ENCODE peak calls at places on chromosomes 4 and X, in nine cellular contexts. F is A549, S is K562, V is GM23338, O is HCT116, M is SK-N-SH, H is HepG2, A is GM12878, X is HL-60. Z is an unnamed sample.

GRCh38 chr4:153115322-153116100 is 88.7 kb upstream of the TRIM2 start:
- DNase-seq in F (peak), S (no peak), V (no peak), O (peak), M (no peak), H (peak), A (peak), X (peak), Z (peak)

GRCh38 chr4:125168531-125168930 is 146.2 kb upstream of the FAT4 start:
- DNase-seq in F (no peak), S (no peak), V (no peak), O (no peak), M (no peak), H (no peak), A (no peak), X (no peak), Z (no peak)

GRCh38 chr4:139913995-139914394 is 240.0 kb downstream of the MAML3 start:
- DNase-seq in F (no peak), S (no peak), V (no peak), O (no peak), M (no peak), H (no peak), A (no peak), X (no peak), Z (no peak)

GRCh38 chr4:145183023-145183422 is 2.6 kb upstream of the OTUD4 start:
- DNase-seq in F (no peak), S (peak), V (no peak), O (no peak), M (no peak), H (no peak), A (no peak), X (no peak), Z (no peak)

GRCh38 chr4:66991521-66991920 is 553.8 kb downstream of the CENPC start:
- DNase-seq in F (no peak), S (no peak), V (no peak), O (no peak), M (no peak), H (no peak), A (no peak), X (no peak), Z (no peak)

GRCh38 chr4:185534850-185535761 is at the start of gene PDLIM3:
- DNase-seq in F (peak), S (peak), V (peak), O (peak), M (peak), H (peak), A (no peak), X (no peak), Z (no peak)

GRCh38 chrX:36160056-36160455 is 240.5 kb downstream of the CFAP47 start:
- DNase-seq in F (no peak), S (no peak), V (no peak), O (no peak), M (no peak), H (no peak), A (no peak), X (no peak), Z (no peak)

GRCh38 chr4:112889619-112890294 is 159.7 kb upstream of the ANK2 start:
- DNase-seq in F (no peak), S (no peak), V (no peak), O (no peak), M (no peak), H (no peak), A (peak), X (no peak), Z (no peak)

GRCh38 chrX:73850124-73851013 is 287.4 kb downstream of the CHIC1 start:
- DNase-seq in F (peak), S (peak), V (peak), O (peak), M (peak), H (peak), A (peak), X (peak), Z (no peak)

GRCh38 chrX:115892787-115893671 is 277.5 kb upstream of the AGTR2 start:
- DNase-seq in F (no peak), S (peak), V (peak), O (peak), M (peak), H (peak), A (peak), X (peak), Z (no peak)

GRCh38 chr4:10917475-10918103 is 233.0 kb upstream of the CLNK start:
- DNase-seq in F (no peak), S (no peak), V (no peak), O (no peak), M (no peak), H (no peak), A (no peak), X (no peak), Z (no peak)

GRCh38 chrX:153524234-153524633 is 6.8 kb downstream of the ATP2B3 start:
- DNase-seq in F (no peak), S (no peak), V (no peak), O (no peak), M (no peak), H (no peak), A (no peak), X (no peak), Z (no peak)

GRCh38 chr4:76690906-76691275 is 207.1 kb downstream of the SOWAHB start:
- DNase-seq in F (no peak), S (no peak), V (no peak), O (no peak), M (no peak), H (no peak), A (no peak), X (no peak), Z (no peak)

GRCh38 chrX:55167124-55167523 is 53.0 kb upstream of the PAGE5 start:
- DNase-seq in F (no peak), S (no peak), V (peak), O (peak), M (no peak), H (no peak), A (no peak), X (no peak), Z (no peak)

DNA sequence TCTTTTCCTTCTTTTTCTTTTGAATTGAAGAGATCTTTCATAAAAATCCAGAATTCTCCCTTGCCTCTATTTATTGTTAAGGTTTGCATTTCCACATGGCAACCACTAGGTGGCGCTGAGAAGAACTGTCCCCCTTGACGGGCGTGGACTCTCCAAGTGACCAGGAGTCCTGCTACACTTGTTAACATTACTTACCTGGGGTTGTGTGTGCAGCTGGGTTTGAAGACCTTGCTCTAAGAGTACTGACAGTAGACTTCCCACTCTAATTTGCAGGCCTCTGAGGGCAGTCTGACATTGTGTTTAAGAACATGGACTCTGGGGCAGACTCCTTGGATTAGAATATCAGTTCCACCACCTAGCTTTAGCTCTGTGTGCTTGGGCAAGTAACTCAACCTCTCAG is 52.8 kb downstream of the GPRIN3 start:
- DNase-seq in F (peak), S (peak), V (peak), O (peak), M (peak), H (peak), A (no peak), X (peak), Z (no peak)
- TF ChIP-seq CTCF in F (peak), S (peak), V (peak), O (peak), M (peak), H (peak), A (peak), X (peak), Z (peak)

DNA sequence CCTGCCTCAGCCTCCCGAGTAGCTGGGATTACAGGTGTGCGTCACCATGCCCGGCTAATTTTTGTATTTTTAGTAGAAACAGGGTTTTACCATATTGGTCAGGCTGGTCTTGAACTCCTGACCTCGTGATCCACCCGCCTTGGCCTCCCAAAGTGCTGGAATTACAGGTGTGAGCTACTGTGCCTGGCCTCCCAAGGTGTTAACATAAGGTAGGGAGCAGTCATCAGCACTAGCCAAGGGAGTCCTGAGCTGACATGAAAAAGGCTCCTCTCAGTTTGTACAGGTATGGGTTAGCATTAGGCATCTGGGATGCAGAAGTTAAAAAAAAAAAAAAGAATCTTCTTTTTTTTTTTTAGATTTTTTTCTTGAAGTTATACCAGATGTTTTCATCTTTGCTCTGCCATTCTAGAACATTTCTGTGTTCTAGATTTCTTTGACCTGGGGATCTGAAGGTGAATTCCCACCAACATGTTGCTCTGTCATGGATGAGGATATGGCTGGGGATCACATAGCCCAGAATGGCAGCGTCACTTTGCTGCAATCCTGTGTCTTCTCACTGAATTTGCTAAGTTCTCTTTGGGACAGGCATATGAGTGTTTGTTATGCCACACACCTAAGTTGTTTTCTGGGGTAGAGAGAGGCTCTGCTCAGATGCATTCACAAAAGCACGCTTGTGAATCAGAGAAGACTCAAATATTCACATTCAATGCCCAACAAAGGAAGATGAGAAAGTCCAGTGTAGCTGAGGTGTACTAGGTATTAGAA is 24.4 kb upstream of the PLA2G12A start:
- DNase-seq in F (no peak), S (no peak), V (no peak), O (no peak), M (no peak), H (no peak), A (no peak), X (no peak), Z (no peak)
- TF ChIP-seq REST in F (no peak), S (no peak), V (no peak), O (no peak), M (no peak), H (no peak), A (no peak), X (no peak), Z (no peak)

GRCh38 chr4:120977435-120977997 is 55.0 kb upstream of the PRDM5 start:
- DNase-seq in F (peak), S (no peak), V (peak), O (peak), M (peak), H (peak), A (no peak), X (peak), Z (peak)
- TF ChIP-seq CTCF in F (peak), S (no peak), V (peak), O (peak), M (peak), H (peak), A (peak), X (peak), Z (peak)

GRCh38 chr4:26130173-26130572 is 190.6 kb upstream of the RBPJ start:
- DNase-seq in F (no peak), S (no peak), V (no peak), O (no peak), M (no peak), H (no peak), A (peak), X (no peak), Z (no peak)
- TF ChIP-seq REST in F (no peak), S (no peak), V (no peak), O (no peak), M (no peak), H (no peak), A (no peak), X (no peak), Z (no peak)

GRCh38 chr4:57158221-57158620 is 48.0 kb upstream of the IGFBP7 start:
- DNase-seq in F (no peak), S (no peak), V (no peak), O (no peak), M (peak), H (no peak), A (no peak), X (no peak), Z (no peak)
- TF ChIP-seq CTCF in F (peak), S (no peak), V (peak), O (no peak), M (peak), H (no peak), A (no peak), X (no peak), Z (no peak)

GRCh38 chr4:2071252-2071911 is 12.3 kb downstream of the NAT8L start:
- DNase-seq in F (no peak), S (no peak), V (no peak), O (no peak), M (no peak), H (no peak), A (no peak), X (no peak), Z (no peak)
- TF ChIP-seq REST in F (no peak), S (no peak), V (no peak), O (no peak), M (no peak), H (no peak), A (no peak), X (no peak), Z (no peak)

DNA sequence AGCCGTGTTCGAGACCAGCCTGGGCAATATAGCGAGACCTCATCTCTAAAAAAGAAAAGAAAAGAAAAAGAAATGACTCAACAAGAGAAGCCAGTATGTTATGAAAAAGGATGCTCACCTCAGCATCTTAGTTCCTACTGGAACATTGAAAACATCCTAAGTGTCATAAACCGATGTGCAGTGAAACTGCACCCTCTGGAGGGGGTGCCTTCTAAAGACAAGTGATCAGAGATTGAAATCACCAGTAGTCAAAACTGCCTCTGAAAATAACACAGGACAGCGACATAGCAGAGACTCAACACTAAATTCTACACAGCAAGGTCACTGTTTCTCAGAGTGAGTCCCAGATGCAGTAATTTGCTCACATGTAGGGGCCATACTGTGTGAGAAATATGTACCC is 28.0 kb upstream of the ATP6AP2 start:
- DNase-seq in F (peak), S (no peak), V (no peak), O (no peak), M (no peak), H (no peak), A (no peak), X (peak), Z (no peak)
- TF ChIP-seq CTCF in F (peak), S (peak), V (peak), O (peak), M (peak), H (peak), A (peak), X (no peak), Z (no peak)